ENCODE peak calls at places on chromosome 3, in five cellular contexts. G is fibroblast of lung, A is HCT116, E is astrocyte, J is PC-3. Q is an unnamed sample. For H3K4me1, the result is how much of the 10 kb centered on the place peaks cover.

GRCh38 chr3:169971522-169971921 is 4.9 kb downstream of the SEC62 start:
- DNase-seq in G (no peak), A (no peak), E (no peak), J (no peak), Q (no peak)

GRCh38 chr3:171306631-171307030 is 153.6 kb downstream of the TNIK start:
- DNase-seq in G (peak), A (no peak), E (peak), J (no peak), Q (no peak)

GRCh38 chr3:171846594-171846993 is 3.4 kb downstream of the TMEM212 start:
- DNase-seq in G (peak), A (no peak), E (peak), J (peak), Q (no peak)

GRCh38 chr3:126313166-126313565 is 44.0 kb downstream of the KLF15 start:
- DNase-seq in G (peak), A (no peak), E (no peak), J (no peak), Q (no peak)

GRCh38 chr3:54564374-54564925 is 363.4 kb downstream of the LRTM1 start:
- DNase-seq in G (no peak), A (no peak), E (no peak), J (no peak), Q (no peak)

GRCh38 chr3:63819151-63819398 is at the start of gene C3orf49:
- DNase-seq in G (no peak), A (no peak), E (no peak), J (no peak), Q (no peak)

GRCh38 chr3:168213920-168214319 is 118.2 kb upstream of the GOLIM4 start:
- DNase-seq in G (peak), A (no peak), E (no peak), J (no peak), Q (no peak)

GRCh38 chr3:44890258-44890657 is 15.8 kb downstream of the TGM4 start:
- DNase-seq in G (peak), A (no peak), E (no peak), J (no peak), Q (no peak)

GRCh38 chr3:119149484-119149883 is 3.5 kb downstream of the TEX55 start:
- DNase-seq in G (peak), A (no peak), E (peak), J (peak), Q (no peak)

GRCh38 chr3:130395916-130396315 is 50.4 kb downstream of the COL6A5 start:
- DNase-seq in G (peak), A (peak), E (peak), J (peak), Q (peak)

GRCh38 chr3:122754867-122755835 is 38.5 kb downstream of the HSPBAP1 start:
- DNase-seq in G (peak), A (peak), E (no peak), J (peak), Q (peak)

GRCh38 chr3:174951023-174951422 is 91.9 kb downstream of the NAALADL2 start:
- DNase-seq in G (peak), A (peak), E (peak), J (peak), Q (peak)

DNA sequence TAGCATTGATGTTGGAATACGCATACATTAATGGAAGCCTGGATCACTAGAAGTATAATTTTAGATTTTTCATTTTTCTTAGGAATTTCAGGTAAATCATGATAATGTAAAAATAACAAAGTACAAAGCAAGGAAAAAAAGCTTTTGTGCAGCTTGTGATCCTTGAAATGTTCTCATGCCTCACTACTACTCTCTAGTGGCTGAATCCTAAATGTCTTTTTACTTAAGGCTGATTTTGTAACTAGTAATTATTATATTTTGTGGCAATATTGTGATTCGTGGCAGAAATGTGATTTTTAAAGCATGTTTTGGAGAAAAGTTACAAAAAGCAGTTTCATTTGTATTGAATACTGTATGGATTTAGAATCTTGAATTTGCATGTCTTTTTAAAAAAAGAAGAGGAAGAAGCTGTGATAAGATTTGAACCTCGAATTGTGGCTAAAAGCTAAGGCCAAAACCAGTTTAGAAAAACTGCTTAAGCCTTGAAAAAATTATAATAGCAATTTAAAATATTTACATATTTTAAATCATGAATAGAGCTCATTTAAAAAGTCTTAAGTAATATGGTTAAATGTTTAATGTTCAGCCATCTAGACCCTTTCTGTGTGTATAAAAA is 39.0 kb downstream of the U2SURP start:
- DNase-seq in G (peak), A (no peak), E (peak), J (peak), Q (peak)
- TF ChIP-seq CTCF in G (peak), A (peak), E (peak), J (peak), Q (peak)

GRCh38 chr3:173584093-173584833 is 186.7 kb downstream of the NLGN1 start:
- DNase-seq in G (peak), A (peak), E (peak), J (peak), Q (peak)
- TF ChIP-seq EZH2 in G (no peak), A (no peak), E (no peak), J (no peak), Q (no peak)

GRCh38 chr3:147394168-147394941 is 12.0 kb downstream of the ZIC4 start:
- DNase-seq in G (no peak), A (no peak), E (no peak), J (no peak), Q (no peak)

GRCh38 chr3:147391726-147392082 is 14.6 kb downstream of the ZIC4 start:
- DNase-seq in G (no peak), A (no peak), E (no peak), J (no peak), Q (no peak)

GRCh38 chr3:147390589-147391569 is 15.5 kb downstream of the ZIC4 start:
- DNase-seq in G (no peak), A (no peak), E (no peak), J (no peak), Q (no peak)

GRCh38 chr3:147393261-147393964 is 12.9 kb downstream of the ZIC4 start:
- DNase-seq in G (no peak), A (no peak), E (no peak), J (no peak), Q (no peak)

GRCh38 chr3:147392083-147392916 is 14.0 kb downstream of the ZIC4 start:
- DNase-seq in G (no peak), A (no peak), E (no peak), J (no peak), Q (peak)
- H3K4me1 ChIP-seq in G (under half), A (under half), E (under half), J (under half), Q (under half)

GRCh38 chr3:37814547-37814946 is 47.1 kb upstream of the CTDSPL start:
- DNase-seq in G (peak), A (no peak), E (no peak), J (peak), Q (peak)
- TF ChIP-seq CTCF in G (peak), A (peak), E (peak), J (peak), Q (peak)

GRCh38 chr3:128494152-128494650 is 1.2 kb upstream of the GATA2 start:
- DNase-seq in G (no peak), A (no peak), E (no peak), J (no peak), Q (no peak)
- TF ChIP-seq EZH2 in G (no peak), A (no peak), E (no peak), J (no peak), Q (no peak)

GRCh38 chr3:112046599-112046998 is 12.1 kb downstream of the TMPRSS7 start:
- DNase-seq in G (no peak), A (no peak), E (peak), J (peak), Q (no peak)

GRCh38 chr3:112047264-112047663 is 12.7 kb downstream of the TMPRSS7 start:
- DNase-seq in G (no peak), A (no peak), E (no peak), J (no peak), Q (no peak)

GRCh38 chr3:112043621-112044201 is 9.2 kb downstream of the TMPRSS7 start:
- DNase-seq in G (peak), A (peak), E (peak), J (peak), Q (peak)

GRCh38 chr3:112038863-112039262 is 4.3 kb downstream of the TMPRSS7 start:
- DNase-seq in G (no peak), A (no peak), E (peak), J (peak), Q (no peak)

GRCh38 chr3:112042842-112043280 is 8.3 kb downstream of the TMPRSS7 start:
- DNase-seq in G (no peak), A (no peak), E (no peak), J (peak), Q (no peak)
- H3K4me1 ChIP-seq in G (under half), A (under half), E (under half), J (under half), Q (under half)

GRCh38 chr3:188208751-188209433 is 54.9 kb downstream of the LPP start:
- DNase-seq in G (peak), A (no peak), E (peak), J (no peak), Q (no peak)

GRCh38 chr3:188209740-188210139 is 55.8 kb downstream of the LPP start:
- DNase-seq in G (no peak), A (no peak), E (peak), J (no peak), Q (no peak)

GRCh38 chr3:188212308-188212969 is 58.5 kb downstream of the LPP start:
- DNase-seq in G (peak), A (no peak), E (peak), J (peak), Q (no peak)

GRCh38 chr3:188214442-188214841 is 60.5 kb downstream of the LPP start:
- DNase-seq in G (no peak), A (no peak), E (no peak), J (no peak), Q (no peak)

DNA sequence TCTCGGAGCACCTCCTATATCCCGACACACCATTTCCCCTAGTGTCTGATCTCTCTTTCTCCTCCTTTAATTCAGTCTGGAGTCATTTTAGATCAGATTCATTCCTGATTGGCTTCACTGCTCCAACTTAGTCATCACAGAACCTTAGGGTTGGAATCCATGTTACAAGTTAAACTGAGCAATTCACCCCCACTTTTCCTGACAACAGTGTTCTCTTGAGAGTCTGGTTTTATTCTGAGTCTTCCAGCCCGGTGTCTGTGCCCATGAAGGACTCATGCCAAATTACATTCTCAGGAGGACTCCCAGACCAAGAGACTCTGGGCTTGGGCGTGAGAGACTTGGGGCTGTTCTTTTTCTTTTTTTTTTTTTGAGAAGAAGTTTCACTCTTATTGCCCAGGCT is 57.5 kb downstream of the LPP start:
- DNase-seq in G (no peak), A (no peak), E (peak), J (no peak), Q (no peak)
- TF ChIP-seq CTCF in G (no peak), A (no peak), E (no peak), J (no peak), Q (no peak)

GRCh38 chr3:13282986-13283876 is 136.9 kb downstream of the NUP210 start:
- DNase-seq in G (no peak), A (peak), E (no peak), J (peak), Q (peak)
- TF ChIP-seq EZH2 in G (peak), A (no peak), E (peak), J (no peak), Q (peak)

GRCh38 chr3:31959951-31960792 is 20.9 kb downstream of the OSBPL10 start:
- DNase-seq in G (peak), A (no peak), E (peak), J (no peak), Q (no peak)
- H3K4me1 ChIP-seq in G (under half), A (under half), E (under half), J (under half), Q (under half)

Q was measured in A673.